ENCODE peak calls at places on chromosomes 12 and 14, in five cellular contexts. A, T, Z, W and B are unnamed samples.
A peak's percentile ranks its signal among the peaks of the same experiment; 100 is the strongest.

GRCh38 chr14:54440454-54440853 is 720 bp downstream of the CNIH1 start:
- DNase-seq in A (peak; percentile 23), Z (no peak), W (peak; percentile 10), T (no peak), B (no peak)

GRCh38 chr12:32201996-32202395 is 95.3 kb downstream of the BICD1 start:
- DNase-seq in A (no peak), T (no peak), W (no peak), Z (no peak), B (no peak)

GRCh38 chr14:80077262-80077661 is 134.0 kb downstream of the DIO2 start:
- DNase-seq in W (peak; percentile 79), T (no peak), A (no peak), Z (no peak), B (no peak)

GRCh38 chr14:55781046-55781445 is 201.0 kb downstream of the KTN1 start:
- DNase-seq in Z (no peak), A (peak; percentile 38), T (no peak), W (no peak), B (peak; percentile 59)

GRCh38 chr12:103994235-103994634 is 28.6 kb downstream of the TDG start:
- DNase-seq in W (no peak), T (no peak), Z (no peak), A (no peak), B (no peak)

GRCh38 chr14:73850940-73851339 is 691 bp upstream of the PTGR2 start:
- DNase-seq in Z (no peak), A (peak; percentile 22), W (no peak), T (peak; percentile 27), B (peak; percentile 15)

GRCh38 chr12:76898472-76898871 is 19.7 kb upstream of the CSRP2 start:
- DNase-seq in T (no peak), Z (no peak), A (no peak), W (no peak), B (peak; percentile 39)

GRCh38 chr12:23055004-23055403 is 430.0 kb downstream of the ETNK1 start:
- DNase-seq in T (peak; percentile 28), W (peak; percentile 7), Z (no peak), A (peak; percentile 26), B (peak; percentile 3)

GRCh38 chr14:91413547-91414474 is 3.8 kb downstream of the CCDC88C start:
- DNase-seq in T (no peak), A (no peak), Z (no peak), W (no peak), B (no peak)

GRCh38 chr12:4432878-4433820 is 12.5 kb downstream of the FGF6 start:
- DNase-seq in Z (no peak), A (no peak), T (no peak), W (no peak), B (no peak)

DNA sequence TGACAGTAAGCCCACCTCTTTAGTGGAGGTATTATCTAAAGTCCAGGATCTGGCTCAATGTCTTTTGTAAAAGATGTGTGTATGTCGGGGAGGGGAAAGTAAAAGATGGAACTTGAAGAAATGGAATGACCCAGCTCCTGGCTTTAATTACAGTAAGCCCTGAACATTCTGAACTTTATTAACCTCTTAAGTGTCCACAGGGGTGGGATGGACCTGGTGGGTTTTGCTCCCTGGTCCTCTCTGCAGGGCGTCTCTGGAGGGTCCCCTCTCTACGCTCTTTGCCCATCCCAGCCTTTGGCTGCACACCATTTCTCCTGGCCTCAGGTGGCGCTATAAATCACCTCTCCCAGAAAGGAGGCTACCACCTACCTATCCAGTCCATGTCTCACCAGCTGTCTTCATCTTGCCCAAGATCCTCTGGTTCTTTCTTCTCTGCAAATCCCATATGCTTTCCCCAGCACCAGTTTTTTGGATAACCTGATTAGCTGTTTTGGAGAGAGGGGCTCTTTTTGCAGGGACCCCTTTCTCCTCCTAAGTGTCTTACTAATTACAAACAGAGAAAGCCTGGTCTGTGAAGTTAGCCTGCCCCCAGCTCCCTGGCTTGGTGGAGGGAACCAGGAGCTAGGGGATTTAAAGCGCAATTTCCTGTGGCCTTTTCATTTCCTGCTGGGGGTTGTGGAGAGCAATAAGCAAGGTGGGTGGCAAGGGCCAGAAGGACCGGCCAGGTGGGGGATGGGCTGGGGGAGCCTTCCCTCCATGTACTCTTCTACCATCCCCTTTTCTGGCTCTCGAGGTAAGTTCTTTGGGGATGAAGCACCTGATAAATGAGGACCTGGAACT is 3.9 kb upstream of the CISTR start:
- DNase-seq in T (peak; percentile 31), Z (no peak), W (no peak), A (no peak), B (no peak)
- TF ChIP-seq CTCF in T (no peak), Z (no peak), W (no peak), A (no peak), B (no peak)

DNA sequence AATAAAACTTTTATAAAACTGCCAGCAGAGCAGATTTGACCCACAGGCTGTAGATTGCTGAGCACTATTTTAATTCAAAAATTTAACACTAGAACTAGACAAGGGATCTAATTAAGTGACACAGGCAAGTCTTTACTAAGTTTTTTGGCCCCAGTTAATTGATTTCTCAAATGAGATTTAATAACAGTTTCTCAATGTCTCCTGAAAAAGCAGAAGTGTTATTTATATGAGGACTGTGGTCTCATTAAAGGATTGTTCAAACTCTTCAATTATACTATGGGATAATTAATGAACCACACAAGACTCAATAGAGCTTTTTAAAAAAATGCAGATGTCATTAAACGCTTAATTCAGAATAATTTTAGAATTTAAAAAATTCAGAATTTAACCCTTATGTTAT is 1.9 kb downstream of the HEATR5A start:
- DNase-seq in T (no peak), W (no peak), Z (no peak), A (no peak), B (no peak)
- H3K4me3 ChIP-seq in T (peak overlapping the region; percentile 95), W (no peak overlapping the region), Z (no peak overlapping the region), A (peak overlapping the region; percentile 99), B (no peak overlapping the region)

DNA sequence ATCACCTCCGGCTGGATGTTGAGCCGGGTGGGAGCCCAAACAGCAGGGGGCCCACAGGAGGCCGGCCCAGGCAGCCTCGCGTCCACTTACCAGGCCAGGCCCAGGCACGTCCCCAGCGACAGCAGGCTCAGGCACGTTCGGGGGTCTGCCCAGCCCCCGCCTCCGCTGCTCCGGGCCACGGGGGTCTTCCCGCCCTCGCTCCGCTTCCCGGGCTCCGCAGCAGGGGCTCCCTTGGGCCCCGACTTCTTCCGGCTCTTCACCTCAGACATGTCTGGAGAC is 216 bp downstream of the IKBIP start:
- DNase-seq in W (no peak), Z (no peak), A (no peak), T (peak; percentile 83), B (no peak)
- TF ChIP-seq CTCF in W (peak; percentile 15), Z (peak; percentile 10), A (no peak), T (no peak), B (no peak)

GRCh38 chr12:124423683-124424515 is 129.0 kb downstream of the RFLNA start:
- DNase-seq in Z (no peak), A (no peak), W (no peak), T (no peak), B (no peak)
- H3K4me3 ChIP-seq in Z (peak overlapping the region; percentile 31), A (no peak overlapping the region), W (no peak overlapping the region), T (peak overlapping the region; percentile 35), B (peak overlapping the region; percentile 36)

GRCh38 chr12:53100466-53101151 is 2.7 kb upstream of the SOAT2 start:
- DNase-seq in T (no peak), A (no peak), Z (no peak), W (no peak), B (no peak)
- TF ChIP-seq CTCF in T (no peak), A (no peak), Z (no peak), W (no peak), B (no peak)

DNA sequence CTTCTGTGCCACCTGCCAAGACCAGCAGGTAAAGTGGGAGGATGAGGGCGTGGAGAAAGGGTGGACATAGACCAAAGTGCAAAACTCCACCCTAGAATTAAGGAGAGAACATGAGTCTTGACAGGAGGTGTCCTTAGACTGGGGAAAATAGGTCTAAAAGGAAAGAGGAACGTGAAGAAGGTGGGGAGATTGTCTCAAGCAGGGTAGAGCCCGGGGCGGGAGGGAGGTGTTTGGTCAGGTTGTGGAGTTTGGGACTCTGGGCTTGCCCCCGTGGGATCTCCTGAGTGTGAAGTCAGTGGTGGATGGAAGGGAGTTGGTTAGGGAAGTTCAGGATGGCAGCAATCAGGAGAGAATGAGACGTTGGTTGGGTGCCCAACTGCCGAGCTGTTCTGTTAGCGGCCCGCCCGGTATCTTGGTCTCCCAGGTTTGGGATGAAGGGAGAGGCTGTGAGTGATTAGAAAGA is 386 bp downstream of the DGKA start:
- DNase-seq in T (no peak), W (no peak), A (no peak), Z (peak; percentile 30), B (no peak)
- H3K4me3 ChIP-seq in T (peak overlapping the region; percentile 54), W (peak overlapping the region; percentile 78), A (peak overlapping the region; percentile 68), Z (peak overlapping the region; percentile 83), B (peak overlapping the region; percentile 51)

DNA sequence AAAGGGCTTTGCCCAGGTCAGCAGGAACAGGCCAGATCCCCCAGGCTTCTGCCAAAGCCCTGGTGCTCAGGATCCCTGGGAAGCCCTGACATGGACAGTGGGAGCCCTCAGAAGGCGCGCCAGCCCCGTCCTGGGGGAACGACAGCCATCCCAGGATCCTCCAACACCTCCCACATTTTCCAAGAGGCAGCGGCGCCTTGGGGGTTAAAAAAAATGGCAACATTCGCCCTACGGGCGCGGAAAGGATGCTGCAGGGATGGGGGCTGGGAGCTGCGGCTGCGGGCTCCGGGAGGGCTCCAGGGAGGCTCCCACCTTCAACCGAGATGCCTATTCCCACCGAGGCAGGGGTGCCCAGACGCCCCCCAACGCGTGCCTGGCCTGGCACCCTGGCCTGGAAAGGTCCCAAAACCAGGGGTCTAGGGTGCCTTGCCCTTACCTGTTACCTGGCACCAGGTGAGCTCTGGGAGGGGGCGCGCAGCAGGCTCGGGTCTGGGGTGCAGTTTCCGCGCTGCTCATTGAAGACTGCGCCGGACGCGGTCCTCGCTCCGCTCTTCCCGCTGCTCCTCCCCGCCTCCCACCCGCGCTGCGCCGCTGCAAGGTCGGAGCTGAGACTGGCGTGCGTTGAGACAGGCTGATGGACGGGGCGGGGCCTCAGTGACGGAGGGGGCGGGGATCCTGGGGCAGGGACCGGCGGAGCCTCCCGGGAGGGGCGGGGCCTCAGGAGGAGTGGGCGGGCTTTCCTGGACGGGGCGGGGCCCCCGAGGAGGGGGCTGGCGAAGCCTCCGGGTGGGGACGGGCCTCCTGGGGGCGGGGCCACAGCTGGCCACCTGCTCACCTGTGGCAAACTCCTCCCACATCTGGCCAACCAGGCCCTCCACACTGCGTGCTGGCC is at the start of gene ABCB9:
- DNase-seq in T (peak; percentile 93), A (peak; percentile 92), W (peak; percentile 86), Z (peak; percentile 95), B (peak; percentile 94)
- TF ChIP-seq CTCF in T (no peak), A (no peak), W (no peak), Z (no peak), B (no peak)

DNA sequence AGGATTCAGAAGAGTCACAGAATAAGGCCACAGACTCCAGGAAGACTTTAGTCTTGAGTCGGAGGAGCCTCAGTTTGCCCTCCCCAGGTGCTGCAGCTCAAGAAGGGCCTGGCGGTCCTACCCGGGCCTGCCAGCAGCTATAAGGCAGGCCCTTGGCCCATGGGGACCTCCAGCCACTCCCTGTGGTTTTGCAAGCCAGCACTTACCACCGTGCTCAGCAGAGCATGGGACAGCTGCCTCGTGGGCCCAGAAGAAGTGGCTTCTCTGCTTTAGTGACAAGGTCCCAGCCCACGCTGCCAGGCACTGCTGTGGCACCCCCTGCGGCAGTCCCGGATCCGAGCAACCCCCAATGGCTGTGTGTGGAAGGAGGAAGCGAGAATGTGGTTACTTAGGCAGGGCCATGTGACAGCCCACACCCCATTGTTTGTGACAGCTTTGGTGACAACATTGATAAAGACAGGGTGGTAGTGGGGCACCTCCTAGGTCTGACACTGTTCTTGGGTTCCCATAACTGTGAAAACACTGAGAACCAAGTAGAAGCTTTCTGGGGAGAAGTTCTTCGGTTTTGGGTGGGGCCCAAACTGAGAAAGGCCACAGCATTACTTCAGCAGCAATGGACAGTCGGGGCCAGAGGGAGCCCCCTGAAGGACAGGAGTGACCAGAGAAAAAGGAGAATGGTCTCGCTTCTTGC is at the start of gene SELPLG:
- DNase-seq in A (no peak), T (no peak), Z (no peak), W (no peak), B (no peak)
- H3K4me3 ChIP-seq in A (no peak within 1 kb of the TSS), T (no peak within 1 kb of the TSS), Z (no peak within 1 kb of the TSS), W (no peak within 1 kb of the TSS), B (no peak within 1 kb of the TSS)